ENCODE peak calls at places on chromosome 16, in seven cellular contexts. One of them, this sample, is unnamed.

GRCh38 chr16:88570691-88571092 is 489 bp downstream of the ZC3H18 start:
- DNase-seq in AG20443: peak
- DNase-seq in stromal cell of bone marrow: no peak
- DNase-seq in stomach: no peak
- DNase-seq in NCI-H748 treated with DMSO at 0.1 percent for 48 hours: no peak
- DNase-seq in T-helper 2 cell: peak
- DNase-seq in C1 segment of cervical spinal cord: no peak
- DNase-seq in this sample: peak

GRCh38 chr16:46775214-46775613 is 27.1 kb upstream of the MYLK3 start:
- DNase-seq in stromal cell of bone marrow: no peak
- DNase-seq in T-helper 2 cell: no peak
- DNase-seq in AG20443: no peak
- DNase-seq in C1 segment of cervical spinal cord: no peak
- DNase-seq in stomach: no peak
- DNase-seq in NCI-H748 treated with DMSO at 0.1 percent for 48 hours: no peak
- DNase-seq in this sample: no peak

GRCh38 chr16:68200120-68200783 is 35.7 kb downstream of the ESRP2 start:
- DNase-seq in NCI-H748 treated with DMSO at 0.1 percent for 48 hours: no peak
- DNase-seq in AG20443: no peak
- DNase-seq in C1 segment of cervical spinal cord: no peak
- DNase-seq in T-helper 2 cell: no peak
- DNase-seq in stomach: no peak
- DNase-seq in stromal cell of bone marrow: peak
- DNase-seq in this sample: no peak

GRCh38 chr16:54447606-54448440 is 161.2 kb upstream of the IRX3 start:
- DNase-seq in AG20443: peak
- DNase-seq in T-helper 2 cell: no peak
- DNase-seq in C1 segment of cervical spinal cord: no peak
- DNase-seq in stomach: no peak
- DNase-seq in stromal cell of bone marrow: peak
- DNase-seq in NCI-H748 treated with DMSO at 0.1 percent for 48 hours: no peak
- DNase-seq in this sample: no peak

GRCh38 chr16:741986-742629 is 1.3 kb upstream of the CIAO3 start:
- DNase-seq in T-helper 2 cell: no peak
- DNase-seq in C1 segment of cervical spinal cord: no peak
- DNase-seq in NCI-H748 treated with DMSO at 0.1 percent for 48 hours: no peak
- DNase-seq in stromal cell of bone marrow: no peak
- DNase-seq in AG20443: no peak
- DNase-seq in stomach: no peak
- DNase-seq in this sample: no peak

GRCh38 chr16:84321932-84322331 is 27.3 kb downstream of the WFDC1 start:
- DNase-seq in stromal cell of bone marrow: no peak
- DNase-seq in NCI-H748 treated with DMSO at 0.1 percent for 48 hours: no peak
- DNase-seq in C1 segment of cervical spinal cord: no peak
- DNase-seq in AG20443: no peak
- DNase-seq in stomach: no peak
- DNase-seq in T-helper 2 cell: no peak
- DNase-seq in this sample: no peak

GRCh38 chr16:31529398-31530312 is 2.0 kb downstream of the AHSP start:
- DNase-seq in stromal cell of bone marrow: no peak
- DNase-seq in T-helper 2 cell: no peak
- DNase-seq in stomach: no peak
- DNase-seq in C1 segment of cervical spinal cord: no peak
- DNase-seq in NCI-H748 treated with DMSO at 0.1 percent for 48 hours: peak
- DNase-seq in AG20443: peak
- DNase-seq in this sample: no peak

GRCh38 chr16:84718-85452 is 6.9 kb downstream of the MPG start:
- DNase-seq in AG20443: peak
- DNase-seq in stromal cell of bone marrow: peak
- DNase-seq in T-helper 2 cell: peak
- DNase-seq in NCI-H748 treated with DMSO at 0.1 percent for 48 hours: no peak
- DNase-seq in stomach: peak
- DNase-seq in C1 segment of cervical spinal cord: no peak
- DNase-seq in this sample: no peak

GRCh38 chr16:75919664-75920063 is 193.4 kb upstream of the CPHXL start:
- DNase-seq in stomach: no peak
- DNase-seq in AG20443: no peak
- DNase-seq in NCI-H748 treated with DMSO at 0.1 percent for 48 hours: no peak
- DNase-seq in stromal cell of bone marrow: no peak
- DNase-seq in C1 segment of cervical spinal cord: no peak
- DNase-seq in T-helper 2 cell: no peak
- DNase-seq in this sample: no peak

This sample was measured in CD4-positive, alpha-beta T cell.